ENCODE peak calls at places on chromosomes 6 and 20, in six cellular contexts. One of them, this sample, is unnamed.

GRCh38 chr20:42598586-42598985 is 591.1 kb downstream of the PTPRT start:
- DNase-seq in pons: peak; percentile 42
- DNase-seq in activated T-cell treated with anti-CD3 and anti-CD28 coated beads, Interleukin-2, amount 50 U/mL, for 4 hours: no peak
- DNase-seq in nephron progenitor cell: no peak
- DNase-seq in GM10248: no peak
- DNase-seq in NCI-H69: no peak
- DNase-seq in this sample: no peak

GRCh38 chr20:4950841-4951240 is 50.5 kb downstream of the SLC23A2 start:
- DNase-seq in GM10248: no peak
- DNase-seq in pons: no peak
- DNase-seq in activated T-cell treated with anti-CD3 and anti-CD28 coated beads, Interleukin-2, amount 50 U/mL, for 4 hours: no peak
- DNase-seq in nephron progenitor cell: no peak
- DNase-seq in NCI-H69: no peak
- DNase-seq in this sample: no peak

GRCh38 chr20:1819311-1820136 is 75.7 kb upstream of the SIRPA start:
- DNase-seq in nephron progenitor cell: no peak
- DNase-seq in GM10248: no peak
- DNase-seq in pons: peak; percentile 72
- DNase-seq in activated T-cell treated with anti-CD3 and anti-CD28 coated beads, Interleukin-2, amount 50 U/mL, for 4 hours: no peak
- DNase-seq in NCI-H69: no peak
- DNase-seq in this sample: no peak

GRCh38 chr6:158969148-158969547 is 30.9 kb downstream of the RSPH3 start:
- DNase-seq in pons: no peak
- DNase-seq in nephron progenitor cell: no peak
- DNase-seq in NCI-H69: no peak
- DNase-seq in activated T-cell treated with anti-CD3 and anti-CD28 coated beads, Interleukin-2, amount 50 U/mL, for 4 hours: no peak
- DNase-seq in GM10248: no peak
- DNase-seq in this sample: no peak

GRCh38 chr6:158978752-158979151 is 21.2 kb downstream of the RSPH3 start:
- DNase-seq in pons: no peak
- DNase-seq in nephron progenitor cell: no peak
- DNase-seq in NCI-H69: no peak
- DNase-seq in activated T-cell treated with anti-CD3 and anti-CD28 coated beads, Interleukin-2, amount 50 U/mL, for 4 hours: no peak
- DNase-seq in GM10248: no peak
- DNase-seq in this sample: no peak

GRCh38 chr20:41170386-41171105 is 33.2 kb downstream of the PLCG1 start:
- DNase-seq in activated T-cell treated with anti-CD3 and anti-CD28 coated beads, Interleukin-2, amount 50 U/mL, for 4 hours: peak; percentile 0
- DNase-seq in NCI-H69: no peak
- DNase-seq in nephron progenitor cell: no peak
- DNase-seq in GM10248: no peak
- DNase-seq in pons: no peak
- DNase-seq in this sample: no peak

GRCh38 chr6:19866900-19867627 is 29.9 kb downstream of the ID4 start:
- DNase-seq in pons: no peak
- DNase-seq in activated T-cell treated with anti-CD3 and anti-CD28 coated beads, Interleukin-2, amount 50 U/mL, for 4 hours: no peak
- DNase-seq in NCI-H69: peak; percentile 52
- DNase-seq in nephron progenitor cell: no peak
- DNase-seq in GM10248: no peak
- DNase-seq in this sample: no peak

GRCh38 chr6:35599761-35600658 is 87.3 kb upstream of the TULP1 start:
- DNase-seq in NCI-H69: no peak
- DNase-seq in pons: no peak
- DNase-seq in nephron progenitor cell: no peak
- DNase-seq in activated T-cell treated with anti-CD3 and anti-CD28 coated beads, Interleukin-2, amount 50 U/mL, for 4 hours: no peak
- DNase-seq in GM10248: no peak
- DNase-seq in this sample: no peak

GRCh38 chr6:110357298-110357695 is 852 bp downstream of the METTL24 start:
- DNase-seq in GM10248: no peak
- DNase-seq in pons: no peak
- DNase-seq in NCI-H69: peak; percentile 45
- DNase-seq in activated T-cell treated with anti-CD3 and anti-CD28 coated beads, Interleukin-2, amount 50 U/mL, for 4 hours: no peak
- DNase-seq in nephron progenitor cell: peak; percentile 21
- DNase-seq in this sample: no peak

GRCh38 chr20:438581-439469 is 23.5 kb downstream of the TBC1D20 start:
- DNase-seq in pons: no peak
- DNase-seq in GM10248: no peak
- DNase-seq in NCI-H69: no peak
- DNase-seq in nephron progenitor cell: no peak
- DNase-seq in activated T-cell treated with anti-CD3 and anti-CD28 coated beads, Interleukin-2, amount 50 U/mL, for 4 hours: peak; percentile 55
- DNase-seq in this sample: no peak

GRCh38 chr6:53795702-53796450 is 1.1 kb downstream of the LRRC1 start:
- DNase-seq in pons: no peak
- DNase-seq in NCI-H69: peak; percentile 74
- DNase-seq in GM10248: no peak
- DNase-seq in nephron progenitor cell: peak; percentile 54
- DNase-seq in activated T-cell treated with anti-CD3 and anti-CD28 coated beads, Interleukin-2, amount 50 U/mL, for 4 hours: peak; percentile 10
- DNase-seq in this sample: no peak

GRCh38 chr6:169692516-169692915 is 9.3 kb downstream of the WDR27 start:
- DNase-seq in activated T-cell treated with anti-CD3 and anti-CD28 coated beads, Interleukin-2, amount 50 U/mL, for 4 hours: no peak
- DNase-seq in NCI-H69: no peak
- DNase-seq in nephron progenitor cell: no peak
- DNase-seq in pons: no peak
- DNase-seq in GM10248: no peak
- DNase-seq in this sample: no peak

GRCh38 chr6:92427408-92427905 is 991.9 kb downstream of the EPHA7 start:
- DNase-seq in GM10248: no peak
- DNase-seq in pons: no peak
- DNase-seq in nephron progenitor cell: no peak
- DNase-seq in activated T-cell treated with anti-CD3 and anti-CD28 coated beads, Interleukin-2, amount 50 U/mL, for 4 hours: no peak
- DNase-seq in NCI-H69: no peak
- DNase-seq in this sample: no peak

GRCh38 chr6:90790696-90791095 is 203.8 kb upstream of the MAP3K7 start:
- DNase-seq in NCI-H69: no peak
- DNase-seq in nephron progenitor cell: no peak
- DNase-seq in GM10248: no peak
- DNase-seq in pons: no peak
- DNase-seq in activated T-cell treated with anti-CD3 and anti-CD28 coated beads, Interleukin-2, amount 50 U/mL, for 4 hours: no peak
- DNase-seq in this sample: no peak

GRCh38 chr6:42401605-42401935 is 50.2 kb downstream of the TRERF1 start:
- DNase-seq in GM10248: no peak
- DNase-seq in nephron progenitor cell: no peak
- DNase-seq in NCI-H69: no peak
- DNase-seq in pons: no peak
- DNase-seq in activated T-cell treated with anti-CD3 and anti-CD28 coated beads, Interleukin-2, amount 50 U/mL, for 4 hours: no peak
- DNase-seq in this sample: no peak

GRCh38 chr6:38080889-38081288 is 261.4 kb downstream of the ZFAND3 start:
- DNase-seq in pons: no peak
- DNase-seq in GM10248: no peak
- DNase-seq in nephron progenitor cell: no peak
- DNase-seq in activated T-cell treated with anti-CD3 and anti-CD28 coated beads, Interleukin-2, amount 50 U/mL, for 4 hours: no peak
- DNase-seq in NCI-H69: peak; percentile 68
- DNase-seq in this sample: no peak

GRCh38 chr6:76004202-76004601 is 68.3 kb downstream of the IMPG1 start:
- DNase-seq in NCI-H69: no peak
- DNase-seq in nephron progenitor cell: no peak
- DNase-seq in activated T-cell treated with anti-CD3 and anti-CD28 coated beads, Interleukin-2, amount 50 U/mL, for 4 hours: no peak
- DNase-seq in pons: no peak
- DNase-seq in GM10248: no peak
- DNase-seq in this sample: no peak

GRCh38 chr6:148969679-148970078 is 222.8 kb downstream of the UST start:
- DNase-seq in pons: no peak
- DNase-seq in GM10248: no peak
- DNase-seq in activated T-cell treated with anti-CD3 and anti-CD28 coated beads, Interleukin-2, amount 50 U/mL, for 4 hours: no peak
- DNase-seq in nephron progenitor cell: peak; percentile 44
- DNase-seq in NCI-H69: peak; percentile 91
- DNase-seq in this sample: no peak

GRCh38 chr6:39048481-39049399 is at the start of gene GLP1R:
- DNase-seq in GM10248: no peak
- DNase-seq in pons: no peak
- DNase-seq in activated T-cell treated with anti-CD3 and anti-CD28 coated beads, Interleukin-2, amount 50 U/mL, for 4 hours: no peak
- DNase-seq in NCI-H69: no peak
- DNase-seq in nephron progenitor cell: peak; percentile 67
- DNase-seq in this sample: no peak

GRCh38 chr20:34127787-34128186 is 15.7 kb upstream of the EIF2S2 start:
- DNase-seq in nephron progenitor cell: no peak
- DNase-seq in NCI-H69: no peak
- DNase-seq in GM10248: no peak
- DNase-seq in activated T-cell treated with anti-CD3 and anti-CD28 coated beads, Interleukin-2, amount 50 U/mL, for 4 hours: no peak
- DNase-seq in pons: no peak
- DNase-seq in this sample: no peak

GRCh38 chr6:113622254-113622653 is 234.9 kb upstream of the MARCKS start:
- DNase-seq in GM10248: no peak
- DNase-seq in NCI-H69: no peak
- DNase-seq in activated T-cell treated with anti-CD3 and anti-CD28 coated beads, Interleukin-2, amount 50 U/mL, for 4 hours: no peak
- DNase-seq in nephron progenitor cell: no peak
- DNase-seq in pons: no peak
- DNase-seq in this sample: no peak

GRCh38 chr20:13819885-13820645 is 35.2 kb downstream of the NDUFAF5 start:
- DNase-seq in NCI-H69: peak; percentile 75
- DNase-seq in GM10248: peak; percentile 59
- DNase-seq in pons: peak; percentile 60
- DNase-seq in nephron progenitor cell: peak; percentile 8
- DNase-seq in activated T-cell treated with anti-CD3 and anti-CD28 coated beads, Interleukin-2, amount 50 U/mL, for 4 hours: no peak
- DNase-seq in this sample: no peak

GRCh38 chr20:44909872-44910689 is at the start of gene PABPC1L:
- DNase-seq in pons: no peak
- DNase-seq in NCI-H69: peak; percentile 77
- DNase-seq in activated T-cell treated with anti-CD3 and anti-CD28 coated beads, Interleukin-2, amount 50 U/mL, for 4 hours: peak; percentile 75
- DNase-seq in nephron progenitor cell: peak; percentile 75
- DNase-seq in GM10248: peak; percentile 95
- DNase-seq in this sample: peak; percentile 15